ENCODE peak calls at places on chromosomes 2 and 18, in five cellular contexts. One of them, this sample, is unnamed.

GRCh38 chr18:45954070-45954712 is 12.9 kb downstream of the EPG5 start:
- DNase-seq in ovary: no peak
- DNase-seq in sigmoid colon: no peak
- DNase-seq in SK-N-SH: no peak
- DNase-seq in heart left ventricle: no peak
- DNase-seq in this sample: no peak

GRCh38 chr2:172427990-172428840 is 829 bp downstream of the ITGA6 start:
- DNase-seq in ovary: peak; percentile 18
- DNase-seq in SK-N-SH: peak; percentile 74
- DNase-seq in sigmoid colon: no peak
- DNase-seq in heart left ventricle: peak; percentile 44
- DNase-seq in this sample: peak; percentile 38

GRCh38 chr2:10083692-10084566 is 3.7 kb upstream of the CYS1 start:
- DNase-seq in sigmoid colon: no peak
- DNase-seq in heart left ventricle: no peak
- DNase-seq in ovary: no peak
- DNase-seq in SK-N-SH: no peak
- DNase-seq in this sample: no peak

GRCh38 chr18:10454800-10455550 is 540 bp downstream of the APCDD1 start:
- DNase-seq in heart left ventricle: peak; percentile 29
- DNase-seq in sigmoid colon: no peak
- DNase-seq in ovary: peak; percentile 49
- DNase-seq in SK-N-SH: no peak
- DNase-seq in this sample: no peak

GRCh38 chr2:173989886-173990744 is 24.9 kb upstream of the SP3 start:
- DNase-seq in SK-N-SH: no peak
- DNase-seq in sigmoid colon: no peak
- DNase-seq in heart left ventricle: peak; percentile 64
- DNase-seq in ovary: no peak
- DNase-seq in this sample: no peak

GRCh38 chr2:3277050-3277747 is 100.4 kb downstream of the EIPR1 start:
- DNase-seq in sigmoid colon: peak; percentile 38
- DNase-seq in ovary: no peak
- DNase-seq in SK-N-SH: no peak
- DNase-seq in heart left ventricle: no peak
- DNase-seq in this sample: no peak

GRCh38 chr2:236646871-236647270 is 77.2 kb downstream of the ACKR3 start:
- DNase-seq in sigmoid colon: peak; percentile 19
- DNase-seq in SK-N-SH: no peak
- DNase-seq in heart left ventricle: no peak
- DNase-seq in ovary: no peak
- DNase-seq in this sample: no peak

GRCh38 chr18:66764225-66764624 is 160.3 kb upstream of the CDH19 start:
- DNase-seq in sigmoid colon: no peak
- DNase-seq in ovary: no peak
- DNase-seq in SK-N-SH: no peak
- DNase-seq in heart left ventricle: peak; percentile 26
- DNase-seq in this sample: peak; percentile 47

GRCh38 chr2:123513351-123513750 is 511.7 kb upstream of the CNTNAP5 start:
- DNase-seq in heart left ventricle: no peak
- DNase-seq in SK-N-SH: no peak
- DNase-seq in sigmoid colon: no peak
- DNase-seq in ovary: no peak
- DNase-seq in this sample: no peak

GRCh38 chr2:55530539-55531081 is 11.1 kb downstream of the CFAP36 start:
- DNase-seq in SK-N-SH: no peak
- DNase-seq in heart left ventricle: no peak
- DNase-seq in sigmoid colon: no peak
- DNase-seq in ovary: no peak
- DNase-seq in this sample: no peak

GRCh38 chr2:230961091-230961491 is 34.8 kb upstream of the SPATA3 start:
- DNase-seq in ovary: no peak
- DNase-seq in SK-N-SH: no peak
- DNase-seq in sigmoid colon: no peak
- DNase-seq in heart left ventricle: no peak
- DNase-seq in this sample: no peak

DNA sequence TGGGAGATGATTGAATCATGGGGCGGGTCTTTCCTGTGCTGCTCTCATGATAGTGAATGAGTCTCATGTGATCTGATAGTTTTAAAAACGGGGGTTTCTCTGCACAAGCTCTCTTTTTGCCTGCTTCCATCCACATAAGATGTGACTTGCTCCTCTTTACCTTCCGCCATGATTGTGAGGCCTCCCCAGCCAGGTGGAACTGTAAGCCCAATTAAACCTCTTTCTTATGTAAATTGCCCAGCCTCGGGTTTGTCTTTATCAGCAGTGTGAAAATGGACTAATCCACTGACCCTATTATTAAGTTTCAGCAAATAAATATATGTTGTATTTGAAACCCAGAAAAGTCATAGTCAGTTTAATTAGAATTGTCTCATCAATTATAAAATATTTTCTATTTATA is 22.0 kb downstream of the IRS1 start:
- DNase-seq in heart left ventricle: no peak
- DNase-seq in ovary: no peak
- DNase-seq in SK-N-SH: no peak
- DNase-seq in sigmoid colon: no peak
- DNase-seq in this sample: no peak
- TF ChIP-seq CTCF in heart left ventricle: no peak
- TF ChIP-seq CTCF in ovary: no peak
- TF ChIP-seq CTCF in SK-N-SH: no peak
- TF ChIP-seq CTCF in sigmoid colon: no peak
- TF ChIP-seq CTCF in this sample: no peak

DNA sequence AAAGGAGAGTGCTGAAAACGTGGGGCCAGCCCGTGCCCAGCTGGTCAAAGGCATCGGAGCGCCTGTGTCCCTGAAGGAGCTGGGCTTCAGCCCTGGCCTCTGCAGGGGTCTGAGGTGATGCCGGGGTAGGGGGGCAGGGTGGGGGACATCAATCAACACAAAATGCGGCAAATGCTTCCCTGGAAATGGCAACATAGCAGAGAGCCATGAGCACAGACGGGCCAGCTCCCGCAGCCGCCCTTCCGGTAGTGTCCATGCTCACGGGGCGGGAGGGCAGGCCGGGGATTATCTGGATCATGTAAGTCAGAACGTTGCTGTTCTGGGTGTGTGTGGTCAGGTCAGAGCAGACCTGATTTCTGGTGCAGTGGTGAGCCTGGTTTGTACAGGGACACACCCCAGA is 56.5 kb upstream of the TWIST2 start:
- DNase-seq in SK-N-SH: no peak
- DNase-seq in sigmoid colon: no peak
- DNase-seq in heart left ventricle: no peak
- DNase-seq in ovary: no peak
- DNase-seq in this sample: no peak
- H3K4me3 ChIP-seq in SK-N-SH: no peak overlapping the region
- H3K4me3 ChIP-seq in sigmoid colon: no peak overlapping the region
- H3K4me3 ChIP-seq in heart left ventricle: no peak overlapping the region
- H3K4me3 ChIP-seq in ovary: no peak overlapping the region
- H3K4me3 ChIP-seq in this sample: no peak overlapping the region

GRCh38 chr18:79387615-79388014 is 8.1 kb upstream of the NFATC1 start:
- DNase-seq in sigmoid colon: peak; percentile 54
- DNase-seq in SK-N-SH: no peak
- DNase-seq in heart left ventricle: no peak
- DNase-seq in ovary: no peak
- DNase-seq in this sample: no peak
- H3K27me3 ChIP-seq in sigmoid colon: no peaks in the 10 kb centered on the region
- H3K27me3 ChIP-seq in SK-N-SH: peaks cover 95% of the 10 kb centered on the region
- H3K27me3 ChIP-seq in heart left ventricle: peaks cover 25% of the 10 kb centered on the region
- H3K27me3 ChIP-seq in ovary: no peaks in the 10 kb centered on the region
- H3K27me3 ChIP-seq in this sample: peaks cover 16% of the 10 kb centered on the region

GRCh38 chr18:76382265-76382664 is 112.8 kb downstream of the ZNF516 start:
- DNase-seq in ovary: no peak
- DNase-seq in sigmoid colon: peak; percentile 57
- DNase-seq in heart left ventricle: no peak
- DNase-seq in SK-N-SH: no peak
- DNase-seq in this sample: no peak

GRCh38 chr18:76378526-76379215 is 116.4 kb downstream of the ZNF516 start:
- DNase-seq in sigmoid colon: peak; percentile 58
- DNase-seq in SK-N-SH: no peak
- DNase-seq in ovary: no peak
- DNase-seq in heart left ventricle: no peak
- DNase-seq in this sample: no peak

GRCh38 chr18:76380127-76380729 is 114.8 kb downstream of the ZNF516 start:
- DNase-seq in SK-N-SH: no peak
- DNase-seq in ovary: no peak
- DNase-seq in sigmoid colon: no peak
- DNase-seq in heart left ventricle: no peak
- DNase-seq in this sample: no peak

GRCh38 chr18:76379226-76380126 is 115.6 kb downstream of the ZNF516 start:
- DNase-seq in heart left ventricle: no peak
- DNase-seq in sigmoid colon: peak; percentile 67
- DNase-seq in SK-N-SH: no peak
- DNase-seq in ovary: no peak
- DNase-seq in this sample: no peak

DNA sequence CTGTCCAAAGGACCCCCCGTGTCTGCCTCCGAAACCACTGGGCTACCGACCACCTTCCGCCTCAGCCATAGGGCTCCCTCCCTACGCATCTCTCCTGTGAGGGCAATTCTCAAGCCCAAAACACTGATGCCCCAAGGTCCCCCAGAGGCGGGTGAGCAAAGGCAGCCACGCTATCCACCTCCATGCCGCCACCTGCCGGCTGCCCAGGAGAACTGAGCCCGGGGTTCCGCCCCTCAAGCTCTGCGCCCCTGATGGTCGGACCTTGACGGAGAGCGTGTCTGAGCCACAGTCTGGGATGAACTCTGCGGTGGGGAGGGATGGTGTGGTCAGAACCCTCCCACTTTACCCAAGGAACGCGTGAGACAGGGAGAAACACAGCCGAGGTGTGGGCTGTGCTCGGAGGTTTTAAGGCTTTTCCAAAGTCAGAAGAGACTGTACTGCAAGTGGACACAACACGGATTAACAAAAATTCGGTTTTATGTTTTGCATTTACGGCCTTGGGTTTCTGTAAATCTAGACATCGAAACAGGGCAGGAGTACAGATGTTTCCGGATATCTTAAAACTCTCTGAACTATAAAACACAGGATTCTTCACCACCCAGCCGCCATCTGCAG is 114.1 kb downstream of the ZNF516 start:
- DNase-seq in ovary: peak; percentile 63
- DNase-seq in heart left ventricle: no peak
- DNase-seq in sigmoid colon: peak; percentile 64
- DNase-seq in SK-N-SH: no peak
- DNase-seq in this sample: no peak
- TF ChIP-seq CTCF in ovary: peak; percentile 31
- TF ChIP-seq CTCF in heart left ventricle: peak; percentile 28
- TF ChIP-seq CTCF in sigmoid colon: peak; percentile 64
- TF ChIP-seq CTCF in SK-N-SH: no peak
- TF ChIP-seq CTCF in this sample: peak; percentile 30

GRCh38 chr2:218387369-218388194 is 5.5 kb downstream of the SLC11A1 start:
- DNase-seq in sigmoid colon: peak; percentile 75
- DNase-seq in ovary: peak; percentile 80
- DNase-seq in SK-N-SH: peak; percentile 62
- DNase-seq in heart left ventricle: no peak
- DNase-seq in this sample: peak; percentile 68
- H3K4me3 ChIP-seq in sigmoid colon: peak overlapping the region; percentile 41
- H3K4me3 ChIP-seq in ovary: peak overlapping the region; percentile 18
- H3K4me3 ChIP-seq in SK-N-SH: no peak overlapping the region
- H3K4me3 ChIP-seq in heart left ventricle: peak overlapping the region; percentile 49
- H3K4me3 ChIP-seq in this sample: peak overlapping the region; percentile 51

GRCh38 chr2:102043560-102043959 is 51.8 kb downstream of the IL1R2 start:
- DNase-seq in ovary: no peak
- DNase-seq in SK-N-SH: no peak
- DNase-seq in sigmoid colon: no peak
- DNase-seq in heart left ventricle: no peak
- DNase-seq in this sample: no peak
- H3K27me3 ChIP-seq in ovary: no peaks in the 10 kb centered on the region
- H3K27me3 ChIP-seq in SK-N-SH: no peaks in the 10 kb centered on the region
- H3K27me3 ChIP-seq in sigmoid colon: no peaks in the 10 kb centered on the region
- H3K27me3 ChIP-seq in heart left ventricle: no peaks in the 10 kb centered on the region
- H3K27me3 ChIP-seq in this sample: peaks cover 16% of the 10 kb centered on the region

GRCh38 chr2:115163572-115163971 is 721.1 kb downstream of the DPP10 start:
- DNase-seq in heart left ventricle: no peak
- DNase-seq in SK-N-SH: peak; percentile 6
- DNase-seq in sigmoid colon: no peak
- DNase-seq in ovary: no peak
- DNase-seq in this sample: no peak
- TF ChIP-seq CTCF in heart left ventricle: no peak
- TF ChIP-seq CTCF in SK-N-SH: no peak
- TF ChIP-seq CTCF in sigmoid colon: no peak
- TF ChIP-seq CTCF in ovary: no peak
- TF ChIP-seq CTCF in this sample: no peak